ENCODE peak calls at places on chromosomes 13 and 19, in six cellular contexts. D, C, Q, K, Y and E are unnamed samples.

GRCh38 chr13:42170029-42170428 is 101.9 kb upstream of the AKAP11 start:
- DNase-seq in Y (no peak), K (no peak), D (no peak), Q (no peak), C (no peak), E (no peak)

GRCh38 chr13:92255533-92255932 is 857.1 kb downstream of the GPC5 start:
- DNase-seq in Q (no peak), D (no peak), C (no peak), K (no peak), Y (no peak), E (no peak)

GRCh38 chr19:46716013-46716671 is 772 bp downstream of the PRKD2 start:
- DNase-seq in K (no peak), Y (no peak), Q (peak), C (peak), D (no peak), E (peak)

GRCh38 chr13:91950803-91951202 is 552.4 kb downstream of the GPC5 start:
- DNase-seq in K (no peak), C (no peak), Q (no peak), Y (no peak), D (no peak), E (no peak)

GRCh38 chr13:72849571-72849970 is 67.6 kb downstream of the PIBF1 start:
- DNase-seq in K (no peak), Q (no peak), D (no peak), C (no peak), Y (peak), E (peak)

GRCh38 chr13:113053376-113053775 is 52.2 kb upstream of the F7 start:
- DNase-seq in K (peak), C (no peak), Y (no peak), Q (no peak), D (no peak), E (no peak)

GRCh38 chr13:19085876-19086275 is 95.7 kb downstream of the TUBA3C start:
- DNase-seq in K (no peak), Y (no peak), C (no peak), D (no peak), Q (no peak), E (no peak)

GRCh38 chr19:49017666-49018351 is 918 bp upstream of the LHB start:
- DNase-seq in Y (peak), D (no peak), C (peak), Q (peak), K (peak), E (peak)

GRCh38 chr13:112730157-112730671 is 40.4 kb downstream of the ATP11A start:
- DNase-seq in K (peak), Y (no peak), Q (no peak), C (no peak), D (no peak), E (no peak)

GRCh38 chr13:78102121-78102677 is 183.6 kb upstream of the EDNRB start:
- DNase-seq in Y (peak), Q (peak), K (peak), D (no peak), C (peak), E (peak)

GRCh38 chr19:33621811-33622504 is at the start of gene CHST8:
- DNase-seq in D (no peak), Q (peak), K (peak), Y (peak), C (peak), E (peak)

GRCh38 chr13:43580280-43580679 is 206.5 kb downstream of the ENOX1 start:
- DNase-seq in C (no peak), Y (no peak), D (no peak), K (no peak), Q (no peak), E (no peak)

GRCh38 chr13:50094615-50095293 is 79.5 kb downstream of the KCNRG start:
- DNase-seq in D (no peak), Y (peak), Q (no peak), K (no peak), C (no peak), E (peak)

GRCh38 chr19:41868120-41868988 is 8.3 kb downstream of the RPS19 start:
- DNase-seq in K (peak), Q (peak), Y (no peak), D (no peak), C (no peak), E (no peak)

GRCh38 chr19:29927944-29928669 is 13.9 kb upstream of the URI1 start:
- DNase-seq in K (no peak), D (no peak), Q (no peak), Y (no peak), C (no peak), E (no peak)

GRCh38 chr19:34452671-34453253 is 24.6 kb downstream of the UBA2 start:
- DNase-seq in Y (peak), C (no peak), Q (no peak), K (no peak), D (no peak), E (no peak)

GRCh38 chr13:99303863-99304521 is 3.2 kb downstream of the GPR183 start:
- DNase-seq in Y (no peak), C (no peak), Q (no peak), D (no peak), K (no peak), E (no peak)

GRCh38 chr13:44271031-44271433 is 102.6 kb upstream of the SERP2 start:
- DNase-seq in C (no peak), Y (peak), K (no peak), D (no peak), Q (no peak), E (peak)

GRCh38 chr19:18414504-18415176 is 4.6 kb upstream of the SSBP4 start:
- DNase-seq in Q (peak), Y (no peak), K (peak), C (no peak), D (no peak), E (no peak)

GRCh38 chr13:50831510-50831909 is 12.0 kb downstream of the DLEU7 start:
- DNase-seq in C (no peak), D (no peak), Q (no peak), Y (peak), K (no peak), E (no peak)

GRCh38 chr13:113166266-113166665 is 7.8 kb downstream of the PROZ start:
- DNase-seq in Y (no peak), D (no peak), K (no peak), Q (no peak), C (no peak), E (no peak)

GRCh38 chr19:38224014-38224862 is at the start of gene DPF1:
- DNase-seq in D (no peak), C (no peak), K (no peak), Y (peak), Q (no peak), E (peak)

GRCh38 chr13:113210834-113211233 is 1.4 kb downstream of the CUL4A start:
- DNase-seq in C (no peak), K (no peak), Y (no peak), Q (no peak), D (no peak), E (no peak)

GRCh38 chr13:113820813-113821651 is 42.8 kb downstream of the GAS6 start:
- DNase-seq in Y (peak), D (peak), K (peak), C (no peak), Q (peak), E (peak)

DNA sequence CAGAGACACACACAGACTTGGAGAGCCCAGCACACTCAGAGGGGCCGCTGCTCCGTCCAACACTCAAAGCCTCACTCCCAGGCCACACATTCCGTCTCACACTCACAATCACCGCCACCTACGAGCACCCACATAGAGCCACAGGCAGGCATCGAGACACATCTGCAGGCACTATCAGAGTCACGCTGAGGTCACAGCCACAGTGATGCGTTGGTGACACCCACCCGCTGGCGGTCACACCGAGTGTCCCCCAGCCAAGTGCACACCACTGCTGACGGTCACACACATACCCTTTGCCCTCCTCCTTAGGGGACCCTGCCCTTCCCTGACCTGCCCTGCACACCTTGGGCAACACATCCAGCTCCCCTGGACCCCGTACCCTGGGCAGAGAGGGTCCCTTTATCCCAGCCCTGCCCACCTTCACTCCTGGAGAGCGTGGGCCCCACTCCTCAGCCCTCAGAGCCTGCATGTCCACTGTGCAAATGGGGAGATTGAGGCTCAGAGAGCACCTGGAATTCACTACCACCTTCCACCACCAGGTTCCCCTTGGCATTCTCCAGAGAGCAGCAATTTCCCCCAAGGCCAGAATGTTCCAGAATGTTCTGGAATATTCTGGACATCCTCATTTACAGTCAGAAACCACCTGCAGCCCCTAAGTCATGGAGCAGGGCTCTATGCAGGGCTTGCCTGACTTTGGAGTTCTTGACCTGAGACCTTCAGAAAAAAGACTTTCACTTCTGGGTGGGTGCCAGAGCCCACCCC is 5.4 kb downstream of the FUT5 start:
- DNase-seq in C (no peak), K (no peak), Y (no peak), Q (no peak), D (no peak), E (no peak)
- TF ChIP-seq CTCF in C (no peak), K (no peak), Y (no peak), Q (no peak), D (no peak), E (no peak)

GRCh38 chr19:52742516-52742915 is 7.7 kb upstream of the ZNF611 start:
- DNase-seq in Q (no peak), Y (no peak), K (no peak), D (no peak), C (no peak), E (peak)
- TF ChIP-seq CTCF in Q (no peak), Y (no peak), K (no peak), D (no peak), C (no peak), E (no peak)

GRCh38 chr19:7746903-7747884 is at the start of gene CD209:
- DNase-seq in D (no peak), K (no peak), Q (no peak), C (no peak), Y (no peak), E (no peak)

GRCh38 chr19:7751157-7751783 is 3.9 kb upstream of the CD209 start:
- DNase-seq in Q (no peak), D (no peak), Y (no peak), K (no peak), C (no peak), E (no peak)

GRCh38 chr19:7744871-7745270 is 2.5 kb downstream of the CD209 start:
- DNase-seq in C (no peak), Y (no peak), K (no peak), D (no peak), Q (no peak), E (no peak)

GRCh38 chr19:7748171-7748570 is 837 bp upstream of the CD209 start:
- DNase-seq in K (no peak), Y (no peak), C (no peak), D (no peak), Q (no peak), E (no peak)

GRCh38 chr19:7748756-7749155 is 1.4 kb upstream of the CD209 start:
- DNase-seq in C (no peak), D (no peak), Y (no peak), Q (no peak), K (no peak), E (no peak)
- TF ChIP-seq CTCF in C (no peak), D (no peak), Y (peak), Q (no peak), K (no peak), E (peak)

GRCh38 chr13:111046590-111047141 is 68.4 kb upstream of the ARHGEF7 start:
- DNase-seq in K (peak), D (peak), C (no peak), Q (no peak), Y (peak), E (peak)
- TF ChIP-seq CTCF in K (peak), D (no peak), C (no peak), Q (no peak), Y (peak), E (peak)

GRCh38 chr13:81539643-81540150 is 1198.8 kb upstream of the SPRY2 start:
- DNase-seq in K (no peak), Y (no peak), Q (peak), C (no peak), D (no peak), E (no peak)

DNA sequence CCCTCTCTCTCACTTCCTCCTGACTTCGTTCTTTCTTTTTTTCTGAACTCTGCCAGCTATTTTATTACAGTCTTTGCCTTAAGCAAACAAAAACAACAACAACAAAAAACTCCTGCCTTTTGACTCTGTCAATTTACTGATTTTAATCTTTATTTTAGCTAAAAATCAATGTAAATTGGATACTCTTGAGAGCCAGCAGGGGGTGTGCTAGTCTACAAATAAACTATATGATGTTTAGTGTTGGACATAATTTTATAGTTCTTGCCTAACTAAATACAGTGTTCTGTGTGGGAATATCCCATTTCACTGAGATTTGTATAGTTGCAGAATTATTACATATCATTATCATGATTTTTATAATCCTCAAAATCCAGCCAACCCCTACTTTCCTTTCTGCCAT is 1199.9 kb upstream of the SPRY2 start:
- DNase-seq in Y (no peak), Q (no peak), C (no peak), K (no peak), D (no peak), E (peak)
- TF ChIP-seq CTCF in Y (no peak), Q (no peak), C (no peak), K (no peak), D (no peak), E (no peak)

DNA sequence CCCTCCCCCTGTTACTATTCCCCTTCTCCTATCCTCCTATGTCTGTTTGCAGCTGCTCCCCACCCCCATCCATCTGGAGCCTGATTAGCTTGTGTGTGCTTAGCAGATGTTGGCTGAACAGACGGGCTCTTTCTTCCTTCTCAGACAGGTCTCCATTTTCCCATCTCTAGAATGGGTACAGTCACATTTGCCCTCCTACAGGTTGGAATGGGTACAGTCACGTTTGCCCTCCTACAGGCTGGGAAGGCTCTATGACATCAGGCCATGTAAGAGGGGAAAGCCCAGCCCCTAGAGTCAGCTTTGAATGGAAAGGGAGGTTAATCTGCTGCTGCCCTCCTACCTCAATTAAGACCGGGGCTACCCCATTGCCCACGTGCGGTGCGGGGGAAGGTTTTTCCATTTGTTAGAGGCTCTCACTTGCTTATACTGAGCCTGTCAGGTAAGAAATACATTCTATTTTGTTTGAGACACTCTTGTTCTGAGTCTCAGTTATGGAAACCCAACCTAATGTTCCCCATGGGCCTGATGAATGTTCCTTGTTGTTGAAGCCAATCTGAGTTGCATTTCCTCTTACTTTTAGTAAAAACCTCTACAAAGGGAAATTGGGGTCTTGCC is 2.2 kb upstream of the CLEC17A start:
- DNase-seq in K (no peak), Q (no peak), D (no peak), Y (no peak), C (no peak), E (no peak)
- TF ChIP-seq CTCF in K (no peak), Q (no peak), D (no peak), Y (no peak), C (no peak), E (no peak)

GRCh38 chr19:50416815-50417137 is 2.0 kb upstream of the SPIB start:
- DNase-seq in D (no peak), Y (no peak), Q (no peak), K (no peak), C (no peak), E (no peak)

GRCh38 chr19:50419022-50419579 is 363 bp downstream of the SPIB start:
- DNase-seq in Y (no peak), C (no peak), Q (no peak), K (no peak), D (no peak), E (peak)

GRCh38 chr19:50417138-50417849 is 1.4 kb upstream of the SPIB start:
- DNase-seq in Y (no peak), D (no peak), C (peak), Q (peak), K (no peak), E (no peak)

GRCh38 chr19:50418186-50419021 is at the start of gene SPIB:
- DNase-seq in D (no peak), C (no peak), K (peak), Y (no peak), Q (no peak), E (no peak)

DNA sequence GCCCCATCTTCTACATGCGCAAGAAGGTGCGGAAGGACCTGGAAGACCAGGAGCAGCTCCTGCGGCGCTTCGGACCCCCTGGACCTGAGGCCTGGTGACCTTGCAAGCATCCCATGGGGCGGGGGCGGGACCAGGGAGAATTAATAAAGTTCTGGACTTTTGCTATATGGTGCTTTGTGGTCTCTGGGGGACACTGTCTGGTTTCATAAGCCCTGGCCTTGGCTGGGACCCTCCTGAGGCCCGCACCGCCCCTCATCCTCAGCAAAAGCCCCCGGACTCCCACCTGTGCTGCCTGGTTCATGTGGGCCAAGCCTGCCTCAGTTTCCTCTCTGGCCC is 920 bp upstream of the SPIB start:
- DNase-seq in K (no peak), Y (no peak), D (no peak), Q (no peak), C (no peak), E (no peak)
- TF ChIP-seq CTCF in K (no peak), Y (no peak), D (no peak), Q (no peak), C (no peak), E (no peak)

GRCh38 chr13:75329723-75330122 is 152.2 kb downstream of the TBC1D4 start:
- DNase-seq in K (no peak), Q (no peak), C (no peak), Y (no peak), D (no peak), E (no peak)

GRCh38 chr13:75324413-75324940 is 157.5 kb downstream of the TBC1D4 start:
- DNase-seq in Y (no peak), D (no peak), K (no peak), C (no peak), Q (no peak), E (no peak)

GRCh38 chr13:75326173-75327131 is 155.5 kb downstream of the TBC1D4 start:
- DNase-seq in Y (peak), D (no peak), K (no peak), Q (no peak), C (no peak), E (no peak)

GRCh38 chr13:75329097-75329496 is 152.9 kb downstream of the TBC1D4 start:
- DNase-seq in Y (no peak), Q (no peak), K (no peak), C (no peak), D (no peak), E (no peak)

GRCh38 chr13:75327132-75327505 is 154.8 kb downstream of the TBC1D4 start:
- DNase-seq in K (no peak), Y (no peak), D (no peak), C (no peak), Q (no peak), E (no peak)
- TF ChIP-seq CTCF in K (no peak), Y (no peak), D (no peak), C (no peak), Q (no peak), E (no peak)

DNA sequence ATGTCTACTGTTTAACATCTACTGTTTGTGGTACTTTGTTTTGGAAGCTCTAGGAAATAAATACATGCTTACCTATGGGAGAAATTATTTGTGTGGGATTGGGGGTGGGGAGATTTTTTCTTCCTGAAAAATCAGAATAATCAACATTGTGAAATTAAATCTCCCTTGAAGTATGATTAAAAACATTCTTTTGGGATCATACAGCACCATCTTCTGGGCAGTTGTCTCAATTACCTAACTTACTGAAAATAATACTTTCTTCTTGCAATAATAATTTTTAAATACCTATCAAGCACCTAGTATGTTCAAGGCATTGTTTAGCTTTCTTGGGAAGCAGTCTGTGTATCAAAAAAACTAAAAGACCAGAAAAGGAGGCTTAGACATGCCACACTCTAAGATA is 576.5 kb upstream of the ARGLU1 start:
- DNase-seq in Y (peak), K (no peak), Q (no peak), D (no peak), C (no peak), E (peak)
- TF ChIP-seq CTCF in Y (peak), K (no peak), Q (no peak), D (no peak), C (no peak), E (peak)